ENCODE peak calls at places on chromosomes 12 and 14, in four cellular contexts. D is fibroblast of lung, C is HepG2, W is astrocyte. Y is an unnamed sample.

GRCh38 chr12:49832836-49833421 is 4.7 kb upstream of the NCKAP5L start:
- DNase-seq in D (peak; percentile 68), W (peak; percentile 60), C (no peak), Y (no peak)

GRCh38 chr14:24436355-24437019 is 6.1 kb downstream of the SDR39U1 start:
- DNase-seq in W (peak; percentile 51), D (peak; percentile 61), C (peak; percentile 83), Y (peak; percentile 95)

GRCh38 chr14:35050652-35051051 is 4.6 kb downstream of the FAM177A1 start:
- DNase-seq in C (peak; percentile 87), D (peak; percentile 66), W (peak; percentile 62), Y (peak; percentile 54)

GRCh38 chr12:71727958-71728357 is 26.7 kb upstream of the RAB21 start:
- DNase-seq in C (no peak), D (no peak), W (no peak), Y (no peak)

GRCh38 chr12:49598527-49598926 is 6.9 kb downstream of the FAM186B start:
- DNase-seq in D (no peak), C (no peak), W (no peak), Y (no peak)

GRCh38 chr12:501722-502447 is 42.1 kb downstream of the B4GALNT3 start:
- DNase-seq in D (no peak), W (no peak), C (no peak), Y (no peak)

GRCh38 chr12:2057793-2058408 is 5.1 kb downstream of the CACNA1C start:
- DNase-seq in W (no peak), D (no peak), C (no peak), Y (no peak)

GRCh38 chr12:62654558-62655241 is 188.1 kb downstream of the MON2 start:
- DNase-seq in C (no peak), D (no peak), W (no peak), Y (no peak)

GRCh38 chr12:70837026-70837425 is 83.5 kb downstream of the PTPRR start:
- DNase-seq in D (no peak), C (no peak), W (no peak), Y (no peak)

GRCh38 chr12:111287125-111287900 is 81.6 kb downstream of the PHETA1 start:
- DNase-seq in W (no peak), D (no peak), C (no peak), Y (no peak)

GRCh38 chr12:76226397-76226796 is 121.8 kb downstream of the BBS10 start:
- DNase-seq in W (peak; percentile 41), D (no peak), C (no peak), Y (peak; percentile 90)

GRCh38 chr12:105775351-105775750 is 363.4 kb downstream of the NUAK1 start:
- DNase-seq in C (no peak), D (peak; percentile 69), W (peak; percentile 60), Y (peak; percentile 19)

GRCh38 chr14:77889971-77890442 is 90.1 kb downstream of the ADCK1 start:
- DNase-seq in C (no peak), D (peak; percentile 93), W (peak; percentile 92), Y (no peak)

GRCh38 chr12:96416033-96416790 is 16.0 kb upstream of the CDK17 start:
- DNase-seq in W (peak; percentile 74), D (peak; percentile 76), C (peak; percentile 21), Y (peak; percentile 33)

GRCh38 chr12:128191380-128191779 is 75.6 kb upstream of the TMEM132C start:
- DNase-seq in D (no peak), C (no peak), W (no peak), Y (no peak)

GRCh38 chr14:101372894-101373640 is 188.2 kb upstream of the DIO3 start:
- DNase-seq in C (no peak), W (no peak), D (no peak), Y (no peak)

GRCh38 chr12:64946132-64946829 is 121.8 kb downstream of the TBC1D30 start:
- DNase-seq in W (peak; percentile 41), D (peak; percentile 55), C (no peak), Y (peak; percentile 97)

GRCh38 chr12:112018571-112019237 is 5.5 kb downstream of the ERP29 start:
- DNase-seq in W (peak; percentile 67), C (no peak), D (peak; percentile 73), Y (peak; percentile 18)

GRCh38 chr12:13175499-13175898 is 21.0 kb upstream of the EMP1 start:
- DNase-seq in D (peak; percentile 81), C (no peak), W (peak; percentile 70), Y (no peak)

GRCh38 chr12:1305063-1305434 is 289.3 kb downstream of the FBXL14 start:
- DNase-seq in D (no peak), C (no peak), W (no peak), Y (no peak)

DNA sequence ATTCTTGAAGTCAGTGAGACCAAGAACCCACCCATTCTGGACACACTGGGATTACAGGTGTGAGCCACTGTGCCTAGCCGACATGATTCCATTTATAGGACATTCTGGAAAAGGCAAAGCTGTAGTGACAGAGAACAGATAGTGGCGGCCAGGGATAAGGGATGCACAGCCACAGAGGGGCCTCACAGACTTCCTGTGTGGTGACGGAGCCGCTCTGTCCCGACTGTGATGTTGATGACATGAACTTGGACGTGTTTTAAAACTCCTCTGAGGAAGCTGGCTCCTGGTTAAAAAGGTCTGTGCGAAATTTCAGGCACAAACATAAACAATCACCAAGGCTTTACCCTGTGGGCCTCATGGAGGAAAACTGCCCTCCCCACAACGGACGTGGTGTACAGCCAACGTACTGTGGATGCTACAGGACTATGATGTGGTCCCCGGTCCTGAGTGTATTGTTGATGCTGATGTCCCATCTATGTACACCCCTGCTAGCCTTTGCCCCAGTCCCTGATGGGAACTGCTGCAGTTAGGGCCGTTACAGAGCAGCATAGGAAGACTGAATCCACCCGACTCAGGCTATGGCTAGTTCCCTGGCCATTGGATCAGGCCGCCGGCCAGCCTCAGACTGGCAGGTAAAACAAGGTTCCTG is 15.9 kb downstream of the ZNF605 start:
- DNase-seq in C (no peak), W (no peak), D (no peak), Y (no peak)
- H3K9me3 ChIP-seq in C (peaks cover 71% of the 10 kb centered on the region), W (peaks cover 32% of the 10 kb centered on the region), D (peaks cover 9% of the 10 kb centered on the region), Y (peaks cover 9% of the 10 kb centered on the region)

GRCh38 chr14:21058903-21059302 is 1.3 kb downstream of the RNASE8 start:
- DNase-seq in W (no peak), C (no peak), D (no peak), Y (no peak)

GRCh38 chr14:21059842-21060589 is 2.4 kb downstream of the RNASE8 start:
- DNase-seq in W (peak; percentile 62), C (no peak), D (peak; percentile 68), Y (no peak)

GRCh38 chr14:21055473-21056117 is 2.0 kb upstream of the RNASE8 start:
- DNase-seq in D (no peak), W (no peak), C (peak; percentile 96), Y (no peak)

GRCh38 chr14:21056520-21057163 is 980 bp upstream of the RNASE8 start:
- DNase-seq in D (no peak), W (no peak), C (no peak), Y (no peak)

DNA sequence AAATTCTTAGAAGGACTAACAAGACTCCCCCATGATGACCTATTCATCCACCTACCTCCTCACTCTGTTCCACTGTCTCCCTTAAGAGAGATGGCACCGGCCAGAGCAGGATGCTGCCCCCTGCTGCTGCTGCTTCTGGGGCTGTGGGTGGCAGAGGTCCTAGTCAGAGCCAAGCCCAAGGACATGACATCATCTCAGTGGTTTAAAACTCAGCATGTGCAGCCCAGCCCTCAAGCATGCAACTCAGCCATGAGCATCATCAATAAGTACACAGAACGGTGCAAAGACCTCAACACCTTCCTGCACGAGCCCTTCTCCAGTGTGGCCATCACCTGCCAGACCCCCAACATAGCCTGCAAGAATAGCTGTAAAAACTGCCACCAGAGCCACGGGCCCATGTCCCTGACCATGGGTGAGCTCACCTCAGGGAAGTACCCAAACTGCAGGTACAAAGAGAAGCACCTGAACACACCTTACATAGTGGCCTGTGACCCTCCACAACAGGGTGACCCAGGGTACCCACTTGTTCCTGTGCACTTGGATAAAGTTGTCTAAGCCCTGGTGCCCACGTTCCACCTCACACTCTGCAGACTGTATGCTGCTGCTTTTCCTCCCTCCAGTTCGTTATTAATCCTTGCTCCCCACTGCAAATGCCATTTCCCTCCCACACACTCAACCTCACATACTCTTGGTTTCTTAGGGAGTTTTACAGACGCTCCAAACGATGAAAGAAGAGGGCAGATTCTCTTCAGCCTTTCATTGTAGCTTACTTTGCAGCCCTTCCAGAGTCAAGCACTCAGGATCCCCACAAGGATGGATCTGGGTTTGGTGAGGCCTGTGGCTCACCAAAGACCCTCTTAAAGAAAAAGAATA is at the start of gene RNASE8:
- DNase-seq in C (no peak), W (peak; percentile 54), D (peak; percentile 66), Y (no peak)
- TF ChIP-seq CTCF in C (peak; percentile 56), W (no peak), D (peak; percentile 2), Y (no peak)

DNA sequence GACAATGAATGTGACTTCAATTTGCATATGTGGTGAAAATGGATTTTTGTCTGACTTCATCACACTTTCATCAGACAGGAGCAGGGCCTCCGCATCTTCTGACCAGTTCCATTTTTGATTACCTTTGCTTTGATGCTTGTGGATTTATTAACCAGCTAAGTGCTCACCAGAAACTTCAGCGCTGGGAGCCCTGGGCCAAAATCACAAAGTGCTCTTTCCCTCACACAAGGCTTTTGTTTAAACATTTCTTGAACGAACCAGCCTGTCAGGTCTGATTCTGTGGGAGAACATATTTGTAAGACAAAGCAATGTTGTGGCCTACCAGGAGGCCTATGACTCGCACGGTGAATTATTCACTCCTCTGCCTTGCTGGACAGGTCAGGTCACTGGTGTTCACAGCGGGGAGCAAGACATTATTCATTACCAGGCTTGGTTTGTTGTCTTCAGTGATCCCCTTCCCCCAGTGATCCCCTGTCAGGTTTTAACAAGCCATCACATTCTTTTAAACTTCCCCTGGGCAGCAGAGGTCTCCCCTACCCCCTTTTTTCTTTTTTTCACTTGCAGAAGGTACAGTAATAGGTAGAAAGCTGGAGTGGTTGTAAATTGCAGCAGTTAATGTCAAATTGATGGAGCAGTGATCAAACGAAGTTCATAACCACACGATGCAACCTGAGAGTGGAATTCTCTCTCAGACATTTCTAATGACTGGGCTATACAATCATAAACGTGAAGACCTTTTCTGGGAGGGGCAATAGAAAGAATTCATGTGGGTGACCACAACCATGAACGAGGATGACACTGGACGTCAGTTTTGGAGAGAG is 167.5 kb upstream of the PRICKLE1 start:
- DNase-seq in C (no peak), W (peak; percentile 100), D (peak; percentile 100), Y (peak; percentile 44)
- H3K9ac ChIP-seq in C (no peak overlapping the region), W (peak overlapping the region; percentile 72), D (no peak overlapping the region), Y (no peak overlapping the region)

GRCh38 chr14:105974902-105975301 is 448.5 kb downstream of the TMEM121 start:
- DNase-seq in D (no peak), C (peak; percentile 39), W (no peak), Y (no peak)

GRCh38 chr14:105982664-105983063 is 456.3 kb downstream of the TMEM121 start:
- DNase-seq in W (no peak), C (no peak), D (no peak), Y (no peak)

GRCh38 chr14:105980224-105980623 is 453.8 kb downstream of the TMEM121 start:
- DNase-seq in D (no peak), C (no peak), W (no peak), Y (no peak)

GRCh38 chr14:105979446-105979845 is 453.1 kb downstream of the TMEM121 start:
- DNase-seq in C (no peak), D (no peak), W (no peak), Y (no peak)

DNA sequence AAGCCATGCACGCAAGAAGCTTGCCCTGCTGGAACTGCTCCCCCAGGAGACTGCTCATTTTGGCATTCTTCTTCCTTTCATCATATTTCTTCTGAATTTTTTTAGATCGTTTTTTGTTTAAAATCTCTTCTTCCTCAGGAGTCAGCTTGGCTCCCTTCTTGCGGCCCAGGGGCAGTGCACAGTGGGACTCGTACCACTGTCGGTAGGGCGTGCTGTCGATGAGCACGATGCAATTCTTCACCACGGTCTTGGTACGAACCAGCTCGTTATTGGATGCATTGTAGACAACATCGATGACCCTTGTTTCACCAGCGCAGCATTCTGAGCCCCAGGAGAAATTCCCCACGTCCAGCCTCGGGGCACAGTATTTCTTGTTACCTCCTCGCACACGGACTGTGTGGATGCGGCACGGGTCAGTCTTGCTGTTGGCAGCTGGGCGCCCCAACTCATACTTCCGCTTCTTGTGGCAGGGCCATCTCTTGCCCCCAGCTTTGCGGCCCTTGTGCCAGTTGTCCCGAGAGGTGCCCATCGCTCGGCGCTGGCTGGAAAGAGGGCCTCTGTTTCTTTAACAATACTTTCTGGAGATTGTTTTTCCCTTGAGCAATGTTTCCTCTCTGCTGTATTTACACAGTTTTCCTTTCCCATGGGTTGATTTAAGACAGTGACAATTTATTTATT is 452.4 kb downstream of the TMEM121 start:
- DNase-seq in C (no peak), W (no peak), D (no peak), Y (no peak)
- H3K9me3 ChIP-seq in C (no peaks in the 10 kb centered on the region), W (peaks cover 4% of the 10 kb centered on the region), D (no peaks in the 10 kb centered on the region), Y (peaks cover 7% of the 10 kb centered on the region)

Y was measured in endothelial cell of umbilical vein.